ENCODE peak calls at places on chromosomes 2 and 18, in five cellular contexts. One of them, this sample, is unnamed.

GRCh38 chr2:69589973-69590652 is 53.4 kb downstream of the AAK1 start:
- DNase-seq in choroid plexus epithelial cell: peak; percentile 58
- DNase-seq in lower leg skin: no peak
- DNase-seq in adrenal gland: peak; percentile 78
- DNase-seq in endothelial cell: no peak
- DNase-seq in this sample: no peak

GRCh38 chr2:124402274-124402673 is 377.2 kb downstream of the CNTNAP5 start:
- DNase-seq in choroid plexus epithelial cell: no peak
- DNase-seq in lower leg skin: no peak
- DNase-seq in adrenal gland: no peak
- DNase-seq in endothelial cell: no peak
- DNase-seq in this sample: no peak

GRCh38 chr2:157418215-157418614 is 25.7 kb downstream of the CYTIP start:
- DNase-seq in choroid plexus epithelial cell: no peak
- DNase-seq in lower leg skin: no peak
- DNase-seq in adrenal gland: no peak
- DNase-seq in endothelial cell: no peak
- DNase-seq in this sample: no peak

GRCh38 chr2:223101340-223102039 is 49.5 kb downstream of the KCNE4 start:
- DNase-seq in choroid plexus epithelial cell: peak; percentile 71
- DNase-seq in lower leg skin: no peak
- DNase-seq in adrenal gland: no peak
- DNase-seq in endothelial cell: peak; percentile 13
- DNase-seq in this sample: no peak

GRCh38 chr2:85413592-85414421 is 3.6 kb upstream of the CAPG start:
- DNase-seq in choroid plexus epithelial cell: peak; percentile 61
- DNase-seq in lower leg skin: no peak
- DNase-seq in adrenal gland: no peak
- DNase-seq in endothelial cell: peak; percentile 48
- DNase-seq in this sample: peak; percentile 51

GRCh38 chr2:159971365-159972122 is 90.9 kb downstream of the PLA2R1 start:
- DNase-seq in choroid plexus epithelial cell: no peak
- DNase-seq in lower leg skin: no peak
- DNase-seq in adrenal gland: no peak
- DNase-seq in endothelial cell: no peak
- DNase-seq in this sample: no peak

GRCh38 chr2:207516206-207516605 is 13.6 kb upstream of the CREB1 start:
- DNase-seq in choroid plexus epithelial cell: peak; percentile 69
- DNase-seq in lower leg skin: no peak
- DNase-seq in adrenal gland: no peak
- DNase-seq in endothelial cell: no peak
- DNase-seq in this sample: no peak

GRCh38 chr2:158610059-158610458 is 153.3 kb downstream of the PKP4 start:
- DNase-seq in choroid plexus epithelial cell: peak; percentile 43
- DNase-seq in lower leg skin: no peak
- DNase-seq in adrenal gland: no peak
- DNase-seq in endothelial cell: no peak
- DNase-seq in this sample: no peak

GRCh38 chr18:79572848-79573451 is 106.7 kb upstream of the CTDP1 start:
- DNase-seq in choroid plexus epithelial cell: no peak
- DNase-seq in lower leg skin: no peak
- DNase-seq in adrenal gland: no peak
- DNase-seq in endothelial cell: no peak
- DNase-seq in this sample: no peak

GRCh38 chr2:96484096-96484495 is 21.1 kb downstream of the NEURL3 start:
- DNase-seq in choroid plexus epithelial cell: no peak
- DNase-seq in lower leg skin: no peak
- DNase-seq in adrenal gland: no peak
- DNase-seq in endothelial cell: no peak
- DNase-seq in this sample: no peak

GRCh38 chr2:119849838-119850565 is 90.3 kb downstream of the PTPN4 start:
- DNase-seq in choroid plexus epithelial cell: no peak
- DNase-seq in lower leg skin: no peak
- DNase-seq in adrenal gland: no peak
- DNase-seq in endothelial cell: no peak
- DNase-seq in this sample: no peak

GRCh38 chr2:54454548-54454921 is 1.6 kb upstream of the SPTBN1 start:
- DNase-seq in choroid plexus epithelial cell: no peak
- DNase-seq in lower leg skin: no peak
- DNase-seq in adrenal gland: no peak
- DNase-seq in endothelial cell: no peak
- DNase-seq in this sample: no peak

GRCh38 chr2:224395646-224396390 is 6.1 kb downstream of the FAM124B start:
- DNase-seq in choroid plexus epithelial cell: no peak
- DNase-seq in lower leg skin: no peak
- DNase-seq in adrenal gland: no peak
- DNase-seq in endothelial cell: no peak
- DNase-seq in this sample: no peak

GRCh38 chr2:136424112-136424511 is 306.2 kb upstream of the CXCR4 start:
- DNase-seq in choroid plexus epithelial cell: no peak
- DNase-seq in lower leg skin: no peak
- DNase-seq in adrenal gland: no peak
- DNase-seq in endothelial cell: no peak
- DNase-seq in this sample: no peak

GRCh38 chr2:204051476-204051875 is 114.9 kb downstream of the ICOS start:
- DNase-seq in choroid plexus epithelial cell: peak; percentile 6
- DNase-seq in lower leg skin: no peak
- DNase-seq in adrenal gland: no peak
- DNase-seq in endothelial cell: no peak
- DNase-seq in this sample: no peak
- TF ChIP-seq CTCF in choroid plexus epithelial cell: peak; percentile 30
- TF ChIP-seq CTCF in lower leg skin: no peak
- TF ChIP-seq CTCF in adrenal gland: no peak
- TF ChIP-seq CTCF in endothelial cell: peak; percentile 67
- TF ChIP-seq CTCF in this sample: no peak

GRCh38 chr2:163737169-163737439 is 1.3 kb upstream of the FIGN start:
- DNase-seq in choroid plexus epithelial cell: no peak
- DNase-seq in lower leg skin: no peak
- DNase-seq in adrenal gland: no peak
- DNase-seq in endothelial cell: no peak
- DNase-seq in this sample: no peak

GRCh38 chr2:163735692-163736432 is at the start of gene FIGN:
- DNase-seq in choroid plexus epithelial cell: peak; percentile 91
- DNase-seq in lower leg skin: peak; percentile 52
- DNase-seq in adrenal gland: peak; percentile 89
- DNase-seq in endothelial cell: peak; percentile 75
- DNase-seq in this sample: no peak

GRCh38 chr2:163737563-163737962 is 1.8 kb upstream of the FIGN start:
- DNase-seq in choroid plexus epithelial cell: no peak
- DNase-seq in lower leg skin: no peak
- DNase-seq in adrenal gland: no peak
- DNase-seq in endothelial cell: no peak
- DNase-seq in this sample: no peak

GRCh38 chr2:163734911-163735691 is 707 bp downstream of the FIGN start:
- DNase-seq in choroid plexus epithelial cell: peak; percentile 41
- DNase-seq in lower leg skin: no peak
- DNase-seq in adrenal gland: no peak
- DNase-seq in endothelial cell: no peak
- DNase-seq in this sample: no peak

DNA sequence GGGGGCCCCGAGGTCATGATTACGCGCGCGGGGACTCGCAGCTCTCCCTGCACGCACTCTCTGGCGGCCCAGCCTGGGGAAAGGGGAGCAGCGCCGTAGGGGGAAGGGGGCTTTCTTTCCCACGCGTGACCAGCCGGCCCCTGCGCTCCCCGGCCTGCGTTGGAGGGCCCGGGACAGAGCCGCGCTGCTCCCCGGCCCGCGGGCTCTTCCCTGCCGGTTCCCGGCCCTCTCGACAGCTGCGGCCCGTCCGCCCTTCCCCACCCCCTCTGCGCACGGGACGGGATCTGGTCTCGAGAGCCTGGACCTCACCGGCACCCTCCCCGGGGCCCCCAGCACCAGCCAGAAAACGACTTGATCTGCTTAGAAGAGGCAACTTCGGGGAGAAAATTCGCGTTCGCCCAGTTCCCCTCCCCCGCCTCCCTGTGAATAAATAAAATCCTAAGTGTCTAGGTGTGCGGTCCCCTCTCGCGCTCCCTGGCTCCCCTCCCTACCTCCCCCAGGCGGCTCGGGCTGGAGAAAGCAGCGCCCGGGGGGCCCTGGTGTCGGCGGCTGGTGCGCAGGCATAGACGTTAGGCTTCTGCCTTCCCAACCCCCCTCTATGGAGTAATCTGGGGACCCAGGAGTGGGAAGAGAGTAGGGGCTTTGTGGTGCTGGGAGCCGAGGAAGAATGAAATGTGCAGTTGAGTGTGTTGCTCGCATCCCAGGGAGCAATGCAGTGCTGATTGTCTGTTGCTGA is 793 bp upstream of the FIGN start:
- DNase-seq in choroid plexus epithelial cell: peak; percentile 49
- DNase-seq in lower leg skin: no peak
- DNase-seq in adrenal gland: peak; percentile 51
- DNase-seq in endothelial cell: peak; percentile 74
- DNase-seq in this sample: no peak
- TF ChIP-seq CTCF in choroid plexus epithelial cell: peak; percentile 53
- TF ChIP-seq CTCF in lower leg skin: no peak
- TF ChIP-seq CTCF in adrenal gland: peak; percentile 38
- TF ChIP-seq CTCF in endothelial cell: peak; percentile 22
- TF ChIP-seq CTCF in this sample: no peak

DNA sequence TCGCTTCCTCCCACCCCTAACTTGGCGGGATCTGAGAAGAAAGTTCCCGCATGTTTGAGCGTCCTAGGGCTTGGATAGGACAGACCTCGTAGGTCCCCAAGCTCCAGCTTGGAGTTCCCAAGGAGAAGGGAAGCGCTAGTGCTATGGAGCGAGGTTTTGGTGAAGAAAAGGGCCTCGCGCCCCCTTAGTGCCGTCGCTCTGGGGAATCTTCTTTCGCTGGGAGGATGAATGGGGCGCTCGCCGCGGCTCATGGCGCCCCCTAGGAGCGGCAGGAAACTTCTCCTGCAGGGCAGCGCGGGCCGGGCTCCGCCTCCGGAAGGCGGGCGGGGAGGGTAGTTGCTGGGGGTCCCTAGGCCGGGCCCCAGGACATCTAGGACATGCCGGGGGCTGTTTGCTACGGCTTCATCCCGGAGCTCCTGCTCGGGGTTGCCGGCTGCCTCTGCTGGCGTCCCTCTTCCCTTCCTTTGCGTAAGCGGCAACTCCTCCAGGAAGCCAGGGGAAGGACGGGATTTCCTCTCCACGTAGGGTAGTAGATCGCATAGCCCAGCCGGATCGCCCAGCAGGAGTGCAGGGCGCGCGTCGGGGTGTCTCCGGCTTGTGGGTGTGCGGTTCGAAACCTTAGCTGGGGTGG is 11.9 kb upstream of the SKOR2 start:
- DNase-seq in choroid plexus epithelial cell: no peak
- DNase-seq in lower leg skin: no peak
- DNase-seq in adrenal gland: no peak
- DNase-seq in endothelial cell: peak; percentile 63
- DNase-seq in this sample: no peak
- TF ChIP-seq CTCF in choroid plexus epithelial cell: no peak
- TF ChIP-seq CTCF in lower leg skin: no peak
- TF ChIP-seq CTCF in adrenal gland: no peak
- TF ChIP-seq CTCF in endothelial cell: peak; percentile 27
- TF ChIP-seq CTCF in this sample: no peak

GRCh38 chr2:233490831-233491230 is 75.8 kb downstream of the USP40 start:
- DNase-seq in choroid plexus epithelial cell: no peak
- DNase-seq in lower leg skin: no peak
- DNase-seq in adrenal gland: no peak
- DNase-seq in endothelial cell: no peak
- DNase-seq in this sample: no peak
- TF ChIP-seq CTCF in choroid plexus epithelial cell: no peak
- TF ChIP-seq CTCF in lower leg skin: no peak
- TF ChIP-seq CTCF in adrenal gland: no peak
- TF ChIP-seq CTCF in endothelial cell: no peak
- TF ChIP-seq CTCF in this sample: no peak

GRCh38 chr2:203490391-203490790 is 44.7 kb downstream of the RAPH1 start:
- DNase-seq in choroid plexus epithelial cell: no peak
- DNase-seq in lower leg skin: no peak
- DNase-seq in adrenal gland: no peak
- DNase-seq in endothelial cell: no peak
- DNase-seq in this sample: no peak

GRCh38 chr2:203480623-203481022 is 54.5 kb downstream of the RAPH1 start:
- DNase-seq in choroid plexus epithelial cell: no peak
- DNase-seq in lower leg skin: no peak
- DNase-seq in adrenal gland: no peak
- DNase-seq in endothelial cell: no peak
- DNase-seq in this sample: no peak

GRCh38 chr2:203489531-203489930 is 45.6 kb downstream of the RAPH1 start:
- DNase-seq in choroid plexus epithelial cell: no peak
- DNase-seq in lower leg skin: no peak
- DNase-seq in adrenal gland: no peak
- DNase-seq in endothelial cell: no peak
- DNase-seq in this sample: no peak

DNA sequence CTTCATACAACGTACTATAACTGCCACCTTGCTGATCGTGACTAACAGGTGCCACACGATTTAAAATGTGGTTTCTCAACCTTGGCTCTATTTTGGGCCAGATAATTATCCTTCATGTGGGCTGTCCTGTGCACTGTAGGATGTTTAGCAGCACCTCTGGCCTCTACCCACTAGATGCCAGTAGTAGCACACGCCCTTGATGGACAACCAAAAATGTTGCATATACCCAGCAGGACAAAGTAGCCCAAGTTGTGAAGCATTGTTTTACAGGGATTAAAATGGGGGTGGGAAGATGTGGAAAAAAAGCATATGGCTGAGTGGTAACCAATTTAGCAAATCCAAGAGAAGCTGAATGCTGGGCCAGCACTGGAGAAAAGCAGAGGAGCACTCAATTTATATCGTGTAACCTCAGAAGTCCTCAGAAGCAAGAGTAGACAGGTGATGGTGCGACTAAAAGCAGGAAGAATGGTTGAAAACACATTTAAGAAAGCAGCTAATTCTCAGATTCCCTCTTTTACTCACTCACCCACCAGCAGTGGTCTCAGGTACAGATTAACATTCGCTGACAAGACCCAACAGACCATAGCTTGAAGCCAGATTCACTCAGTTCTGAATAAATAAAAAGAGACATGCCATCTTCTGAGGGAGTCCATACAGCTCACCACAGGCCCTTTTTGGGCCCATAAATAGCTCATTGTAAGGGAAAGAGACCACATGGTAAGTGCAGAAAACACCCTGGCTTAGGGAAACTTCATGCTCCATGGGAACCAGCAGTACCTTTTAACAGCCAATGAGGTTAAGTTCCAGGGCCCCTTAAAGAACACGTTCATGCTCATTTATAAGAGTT is 50.6 kb downstream of the RAPH1 start:
- DNase-seq in choroid plexus epithelial cell: peak; percentile 57
- DNase-seq in lower leg skin: no peak
- DNase-seq in adrenal gland: peak; percentile 33
- DNase-seq in endothelial cell: no peak
- DNase-seq in this sample: no peak
- TF ChIP-seq CTCF in choroid plexus epithelial cell: peak; percentile 65
- TF ChIP-seq CTCF in lower leg skin: no peak
- TF ChIP-seq CTCF in adrenal gland: peak; percentile 66
- TF ChIP-seq CTCF in endothelial cell: no peak
- TF ChIP-seq CTCF in this sample: peak; percentile 41

GRCh38 chr2:101277111-101277510 is 24.4 kb downstream of the CNOT11 start:
- DNase-seq in choroid plexus epithelial cell: peak; percentile 52
- DNase-seq in lower leg skin: no peak
- DNase-seq in adrenal gland: no peak
- DNase-seq in endothelial cell: no peak
- DNase-seq in this sample: no peak
- TF ChIP-seq CTCF in choroid plexus epithelial cell: peak; percentile 37
- TF ChIP-seq CTCF in lower leg skin: no peak
- TF ChIP-seq CTCF in adrenal gland: no peak
- TF ChIP-seq CTCF in endothelial cell: no peak
- TF ChIP-seq CTCF in this sample: no peak